ENCODE peak calls at places on chromosomes 3 and 15, in nine cellular contexts. Q, I, G, T, M, U, E, D and Z are unnamed samples.

GRCh38 chr3:192183109-192183508 is 544.2 kb downstream of the FGF12 start:
- DNase-seq in Q (no peak), I (no peak), G (no peak), T (no peak), M (no peak), U (no peak), E (no peak), D (no peak), Z (no peak)

GRCh38 chr3:123110238-123110952 is 43.6 kb downstream of the PDIA5 start:
- DNase-seq in Q (no peak), I (no peak), G (no peak), T (no peak), M (no peak), U (no peak), E (no peak), D (no peak), Z (no peak)

GRCh38 chr15:101152914-101153313 is 98.9 kb downstream of the CHSY1 start:
- DNase-seq in Q (peak; percentile 45), I (peak; percentile 75), G (no peak), T (no peak), M (no peak), U (no peak), E (no peak), D (no peak), Z (no peak)

GRCh38 chr3:129686941-129687340 is 80.5 kb upstream of the PLXND1 start:
- DNase-seq in Q (no peak), I (peak; percentile 24), G (no peak), T (peak; percentile 39), M (no peak), U (no peak), E (no peak), D (no peak), Z (no peak)

GRCh38 chr3:28989646-28990089 is 291.2 kb upstream of the RBMS3 start:
- DNase-seq in Q (no peak), I (no peak), G (peak; percentile 12), T (no peak), M (no peak), U (no peak), E (no peak), D (no peak), Z (no peak)

GRCh38 chr15:89728254-89728653 is 22.8 kb downstream of the MESP1 start:
- DNase-seq in Q (no peak), I (no peak), G (no peak), T (peak; percentile 27), M (no peak), U (no peak), E (no peak), D (no peak), Z (peak; percentile 69)

GRCh38 chr3:141452045-141452444 is 34.8 kb upstream of the RASA2 start:
- DNase-seq in Q (no peak), I (peak; percentile 27), G (peak; percentile 64), T (peak; percentile 74), M (no peak), U (peak; percentile 72), E (no peak), D (peak; percentile 22), Z (peak; percentile 74)

GRCh38 chr3:156010829-156011228 is 109.5 kb upstream of the KCNAB1 start:
- DNase-seq in Q (no peak), I (peak; percentile 52), G (no peak), T (peak; percentile 4), M (no peak), U (no peak), E (no peak), D (no peak), Z (peak; percentile 1)

GRCh38 chr15:99976811-99977271 is 243.6 kb upstream of the LYSMD4 start:
- DNase-seq in Q (no peak), I (no peak), G (no peak), T (no peak), M (no peak), U (no peak), E (no peak), D (no peak), Z (peak; percentile 50)

GRCh38 chr15:66692808-66693596 is 9.0 kb upstream of the SMAD6 start:
- DNase-seq in Q (no peak), I (no peak), G (peak; percentile 48), T (no peak), M (no peak), U (peak; percentile 47), E (no peak), D (no peak), Z (no peak)

GRCh38 chr3:168615489-168616020 is 519.8 kb upstream of the GOLIM4 start:
- DNase-seq in Q (no peak), I (no peak), G (no peak), T (no peak), M (no peak), U (no peak), E (no peak), D (no peak), Z (no peak)

GRCh38 chr3:144636833-144637232 is 665.2 kb downstream of the DIPK2A start:
- DNase-seq in Q (no peak), I (peak; percentile 30), G (no peak), T (peak; percentile 31), M (no peak), U (no peak), E (no peak), D (no peak), Z (no peak)

GRCh38 chr3:38397320-38397719 is 50.7 kb downstream of the XYLB start:
- DNase-seq in Q (peak; percentile 27), I (peak; percentile 89), G (peak; percentile 44), T (peak; percentile 3), M (no peak), U (no peak), E (peak; percentile 5), D (no peak), Z (peak; percentile 25)

GRCh38 chr15:90603893-90604292 is 74.2 kb downstream of the CRTC3 start:
- DNase-seq in Q (no peak), I (peak; percentile 39), G (no peak), T (peak; percentile 25), M (no peak), U (peak; percentile 63), E (peak; percentile 9), D (peak; percentile 34), Z (peak; percentile 32)

GRCh38 chr3:126358038-126358815 is 1.0 kb upstream of the KLF15 start:
- DNase-seq in Q (peak; percentile 48), I (peak; percentile 51), G (no peak), T (no peak), M (peak; percentile 53), U (no peak), E (no peak), D (no peak), Z (no peak)

GRCh38 chr3:132399054-132399929 is 18.0 kb upstream of the DNAJC13 start:
- DNase-seq in Q (peak; percentile 58), I (peak; percentile 70), G (peak; percentile 80), T (peak; percentile 19), M (no peak), U (peak; percentile 46), E (no peak), D (no peak), Z (peak; percentile 69)

GRCh38 chr3:101861978-101862421 is 12.7 kb downstream of the NFKBIZ start:
- DNase-seq in Q (no peak), I (no peak), G (no peak), T (no peak), M (no peak), U (no peak), E (no peak), D (no peak), Z (no peak)

GRCh38 chr15:95590533-95591044 is 739.9 kb upstream of the NR2F2 start:
- DNase-seq in Q (no peak), I (no peak), G (no peak), T (no peak), M (no peak), U (no peak), E (no peak), D (no peak), Z (no peak)

GRCh38 chr3:115657168-115657567 is 33.9 kb downstream of the GAP43 start:
- DNase-seq in Q (peak; percentile 4), I (peak; percentile 13), G (no peak), T (no peak), M (no peak), U (no peak), E (no peak), D (no peak), Z (no peak)

GRCh38 chr15:75107905-75108838 is 84.8 kb downstream of the PPCDC start:
- DNase-seq in Q (no peak), I (no peak), G (peak; percentile 44), T (no peak), M (no peak), U (peak; percentile 92), E (no peak), D (peak; percentile 9), Z (peak; percentile 87)

GRCh38 chr3:172980849-172981248 is 160.2 kb downstream of the SPATA16 start:
- DNase-seq in Q (no peak), I (no peak), G (no peak), T (no peak), M (no peak), U (no peak), E (no peak), D (no peak), Z (no peak)

GRCh38 chr3:48832691-48833090 is 15.0 kb downstream of the PRKAR2A start:
- DNase-seq in Q (no peak), I (no peak), G (no peak), T (no peak), M (no peak), U (no peak), E (no peak), D (no peak), Z (peak; percentile 26)

GRCh38 chr3:97613139-97613538 is 151.4 kb upstream of the ARL6 start:
- DNase-seq in Q (no peak), I (no peak), G (no peak), T (no peak), M (no peak), U (no peak), E (no peak), D (no peak), Z (no peak)

GRCh38 chr3:185929192-185930151 is 8.3 kb downstream of the TRA2B start:
- DNase-seq in Q (no peak), I (no peak), G (no peak), T (no peak), M (no peak), U (no peak), E (no peak), D (no peak), Z (no peak)

GRCh38 chr3:124941729-124942128 is 7.2 kb upstream of the MUC13 start:
- DNase-seq in Q (no peak), I (no peak), G (no peak), T (no peak), M (no peak), U (no peak), E (no peak), D (no peak), Z (no peak)